ENCODE peak calls at places on chromosomes 3 and 15, in six cellular contexts. Q is pancreas; W is HFFc6; N is fibroblast of pulmonary artery; F is effector memory CD8-positive, alpha-beta T cell; I is small intestine. G is an unnamed sample.

GRCh38 chr3:45496550-45496949 is 98.0 kb upstream of the LIMD1 start:
- DNase-seq in Q (no peak), W (no peak), N (peak; percentile 80), F (no peak), I (no peak), G (no peak)

GRCh38 chr3:112693186-112693585 is 52.2 kb upstream of the CCDC80 start:
- DNase-seq in Q (no peak), W (no peak), N (no peak), F (no peak), I (no peak), G (no peak)

GRCh38 chr15:85858586-85859375 is 64.1 kb upstream of the KLHL25 start:
- DNase-seq in Q (peak; percentile 69), W (peak; percentile 40), N (peak; percentile 69), F (peak; percentile 72), I (peak; percentile 81), G (no peak)

GRCh38 chr3:64639022-64639421 is 48.8 kb downstream of the ADAMTS9 start:
- DNase-seq in Q (no peak), W (no peak), N (no peak), F (no peak), I (no peak), G (no peak)

GRCh38 chr3:124131158-124132115 is 139.5 kb upstream of the ROPN1 start:
- DNase-seq in Q (no peak), W (no peak), N (no peak), F (no peak), I (no peak), G (no peak)

GRCh38 chr15:68383161-68384074 is 48.5 kb downstream of the ITGA11 start:
- DNase-seq in Q (no peak), W (peak; percentile 38), N (peak; percentile 64), F (peak; percentile 21), I (peak; percentile 58), G (no peak)

GRCh38 chr15:38076806-38077205 is 142.4 kb downstream of the TMCO5A start:
- DNase-seq in Q (no peak), W (no peak), N (no peak), F (no peak), I (no peak), G (no peak)

GRCh38 chr3:50450135-50450911 is 53.1 kb downstream of the CACNA2D2 start:
- DNase-seq in Q (peak; percentile 39), W (no peak), N (peak; percentile 37), F (peak; percentile 76), I (peak; percentile 28), G (no peak)

GRCh38 chr3:132145833-132146232 is 111.0 kb upstream of the CPNE4 start:
- DNase-seq in Q (no peak), W (peak; percentile 6), N (peak; percentile 13), F (no peak), I (no peak), G (no peak)

GRCh38 chr3:139893264-139893962 is 41.6 kb upstream of the CLSTN2 start:
- DNase-seq in Q (no peak), W (no peak), N (no peak), F (no peak), I (no peak), G (no peak)

GRCh38 chr3:174363256-174363655 is 495.9 kb upstream of the NAALADL2 start:
- DNase-seq in Q (no peak), W (no peak), N (peak; percentile 9), F (no peak), I (no peak), G (no peak)

GRCh38 chr3:45593708-45594601 is 596 bp upstream of the LIMD1 start:
- DNase-seq in Q (peak; percentile 79), W (peak; percentile 49), N (peak; percentile 68), F (peak; percentile 65), I (peak; percentile 74), G (peak; percentile 44)

GRCh38 chr3:162769559-162769958 is 1273.0 kb downstream of the OTOL1 start:
- DNase-seq in Q (no peak), W (no peak), N (peak; percentile 20), F (no peak), I (no peak), G (no peak)

GRCh38 chr3:183692436-183692835 is 5.2 kb upstream of the YEATS2 start:
- DNase-seq in Q (no peak), W (no peak), N (no peak), F (no peak), I (peak; percentile 26), G (no peak)

GRCh38 chr15:74763416-74763815 is 14.8 kb downstream of the CYP1A2 start:
- DNase-seq in Q (no peak), W (no peak), N (no peak), F (no peak), I (peak; percentile 87), G (no peak)

GRCh38 chr3:23161896-23162570 is 41.1 kb upstream of the UBE2E2 start:
- DNase-seq in Q (no peak), W (peak; percentile 19), N (no peak), F (no peak), I (no peak), G (no peak)

GRCh38 chr15:82921242-82921641 is 31.3 kb downstream of the HOMER2 start:
- DNase-seq in Q (no peak), W (no peak), N (no peak), F (no peak), I (no peak), G (no peak)

GRCh38 chr3:153439780-153440179 is 277.8 kb downstream of the RAP2B start:
- DNase-seq in Q (no peak), W (no peak), N (no peak), F (no peak), I (no peak), G (no peak)

GRCh38 chr3:196138464-196138863 is 56.6 kb upstream of the TFRC start:
- DNase-seq in Q (no peak), W (no peak), N (peak; percentile 41), F (no peak), I (no peak), G (no peak)

GRCh38 chr15:71687902-71688508 is 122.3 kb upstream of the NR2E3 start:
- DNase-seq in Q (no peak), W (no peak), N (peak; percentile 25), F (no peak), I (no peak), G (no peak)

GRCh38 chr3:49316696-49317457 is 23.0 kb downstream of the USP4 start:
- DNase-seq in Q (no peak), W (no peak), N (no peak), F (no peak), I (no peak), G (no peak)

GRCh38 chr15:96331141-96331941 is 841 bp downstream of the NR2F2 start:
- DNase-seq in Q (peak; percentile 56), W (peak; percentile 43), N (peak; percentile 80), F (no peak), I (peak; percentile 65), G (no peak)